ENCODE peak calls at places on chromosomes 12 and 14, in five cellular contexts. A is naive B cell; Z is stimulated activated CD4-positive, alpha-beta T cell treated with anti-CD3 and anti-CD28 coated beads, TNF-alpha, amount 100 ng/mL, for 48 hours; B is Peyer's patch; G is DMS153. H is an unnamed sample.

GRCh38 chr14:64720190-64720589 is 16.0 kb downstream of the PLEKHG3 start:
- DNase-seq in Z (no peak), B (peak), G (peak), A (no peak), H (peak)

GRCh38 chr14:101709962-101710891 is 51.3 kb upstream of the PPP2R5C start:
- DNase-seq in Z (no peak), B (no peak), G (no peak), A (no peak), H (no peak)

GRCh38 chr14:42869681-42870080 is 1263.0 kb downstream of the LRFN5 start:
- DNase-seq in G (no peak), B (no peak), A (no peak), Z (no peak), H (no peak)

GRCh38 chr12:88185988-88186387 is 43.9 kb downstream of the TMTC3 start:
- DNase-seq in A (no peak), Z (no peak), G (peak), B (no peak), H (peak)

GRCh38 chr12:24742378-24742777 is 206.5 kb downstream of the BCAT1 start:
- DNase-seq in B (peak), A (peak), Z (no peak), G (no peak), H (no peak)

GRCh38 chr14:70666364-70666691 is 24.6 kb downstream of the TTC9 start:
- DNase-seq in Z (no peak), B (no peak), G (no peak), A (no peak), H (no peak)

GRCh38 chr14:76227450-76228050 is 75.8 kb downstream of the GPATCH2L start:
- DNase-seq in A (no peak), G (no peak), Z (no peak), B (no peak), H (no peak)

GRCh38 chr14:100294963-100295330 is 11.3 kb downstream of the SLC25A29 start:
- DNase-seq in A (no peak), G (no peak), Z (no peak), B (no peak), H (no peak)

GRCh38 chr14:23090254-23090636 is 4.7 kb downstream of the ACIN1 start:
- DNase-seq in B (no peak), G (no peak), A (no peak), Z (no peak), H (no peak)

GRCh38 chr14:104116544-104117340 is 21.6 kb upstream of the KIF26A start:
- DNase-seq in A (no peak), B (peak), G (no peak), Z (no peak), H (no peak)

GRCh38 chr12:95413576-95413975 is 60.4 kb upstream of the METAP2 start:
- DNase-seq in Z (no peak), A (no peak), B (no peak), G (no peak), H (no peak)

GRCh38 chr12:101777978-101778377 is 38.7 kb upstream of the SYCP3 start:
- DNase-seq in A (no peak), B (no peak), G (no peak), Z (no peak), H (no peak)

GRCh38 chr12:126191037-126191891 is 1126.0 kb downstream of the AACS start:
- DNase-seq in Z (no peak), G (no peak), B (no peak), A (no peak), H (peak)

GRCh38 chr12:19181666-19182426 is 52.3 kb downstream of the PLEKHA5 start:
- DNase-seq in Z (no peak), B (no peak), G (no peak), A (no peak), H (no peak)

GRCh38 chr12:83700858-83701257 is 1014.2 kb downstream of the TMTC2 start:
- DNase-seq in A (no peak), Z (no peak), G (no peak), B (no peak), H (no peak)

GRCh38 chr14:95535226-95536021 is 574 bp downstream of the GLRX5 start:
- DNase-seq in Z (no peak), G (no peak), A (no peak), B (peak), H (no peak)

GRCh38 chr12:131536766-131537165 is 174.1 kb upstream of the SFSWAP start:
- DNase-seq in B (no peak), G (no peak), Z (no peak), A (no peak), H (no peak)

GRCh38 chr12:126869644-126870043 is 1397.3 kb upstream of the TMEM132C start:
- DNase-seq in G (no peak), Z (no peak), B (no peak), A (no peak), H (no peak)

GRCh38 chr12:132482771-132483170 is 7.2 kb upstream of the FBRSL1 start:
- DNase-seq in B (no peak), A (no peak), Z (no peak), G (no peak), H (no peak)

GRCh38 chr12:54502485-54502884 is 4.9 kb downstream of the NCKAP1L start:
- DNase-seq in G (no peak), Z (no peak), A (no peak), B (no peak), H (no peak)

GRCh38 chr12:15044461-15044860 is 71.6 kb downstream of the PDE6H start:
- DNase-seq in Z (no peak), B (no peak), A (no peak), G (no peak), H (no peak)

GRCh38 chr14:61435563-61436337 is 114.4 kb downstream of the PRKCH start:
- DNase-seq in G (no peak), A (no peak), Z (no peak), B (no peak), H (no peak)

GRCh38 chr14:32013083-32013482 is 64.0 kb upstream of the ARHGAP5 start:
- DNase-seq in B (no peak), A (no peak), G (no peak), Z (no peak), H (no peak)

GRCh38 chr12:53427905-53428594 is 4.4 kb downstream of the AMHR2 start:
- DNase-seq in B (peak), Z (peak), A (no peak), G (no peak), H (no peak)

GRCh38 chr12:10559241-10559640 is 53.6 kb downstream of the EIF2S3B start:
- DNase-seq in B (peak), Z (no peak), G (no peak), A (no peak), H (no peak)

GRCh38 chr14:64069634-64070359 is 217.0 kb downstream of the SYNE2 start:
- DNase-seq in G (no peak), Z (no peak), B (no peak), A (no peak), H (no peak)

GRCh38 chr14:87109271-87109670 is 883.7 kb downstream of the GALC start:
- DNase-seq in G (no peak), Z (no peak), A (no peak), B (no peak), H (no peak)